ENCODE peak calls at places on chromosomes 6 and 20, in four cellular contexts. M is transverse colon, P is heart right ventricle, F is body of pancreas. J is an unnamed sample. For H3K27me3 and H3K4me1, the result is how much of the 10 kb centered on the place peaks cover.

GRCh38 chr6:160974304-160974771 is 17.2 kb upstream of the MAP3K4 start:
- DNase-seq in P (peak), F (peak), M (peak), J (no peak)

GRCh38 chr6:7110092-7110792 is 2.5 kb downstream of the RREB1 start:
- DNase-seq in F (no peak), P (no peak), M (no peak), J (no peak)

GRCh38 chr6:95693108-95693507 is 115.8 kb downstream of the MANEA start:
- DNase-seq in P (no peak), M (no peak), F (no peak), J (no peak)

GRCh38 chr20:40331699-40332098 is 357.3 kb downstream of the MAFB start:
- DNase-seq in M (peak), P (no peak), F (peak), J (no peak)

GRCh38 chr20:32547753-32548034 is 37.4 kb downstream of the NOL4L start:
- DNase-seq in P (no peak), M (no peak), F (no peak), J (no peak)

GRCh38 chr20:36808317-36809257 is 35.0 kb upstream of the DSN1 start:
- DNase-seq in M (peak), P (peak), F (peak), J (no peak)

GRCh38 chr6:51893356-51893755 is 194.1 kb downstream of the PKHD1 start:
- DNase-seq in P (no peak), M (no peak), F (no peak), J (no peak)

GRCh38 chr20:43355610-43356009 is 102.1 kb upstream of the SRSF6 start:
- DNase-seq in P (no peak), M (no peak), F (no peak), J (no peak)

GRCh38 chr6:31940256-31940664 is 5.6 kb upstream of the CFB start:
- DNase-seq in P (no peak), F (no peak), M (no peak), J (no peak)

GRCh38 chr6:128696651-128697391 is 176.4 kb upstream of the PTPRK start:
- DNase-seq in F (no peak), P (no peak), M (no peak), J (no peak)

GRCh38 chr6:131250121-131250520 is 114.9 kb downstream of the AKAP7 start:
- DNase-seq in P (peak), F (peak), M (peak), J (no peak)

GRCh38 chr6:137387365-137387764 is 106.8 kb downstream of the OLIG3 start:
- DNase-seq in M (no peak), P (no peak), F (no peak), J (no peak)

GRCh38 chr6:37994238-37994637 is 174.7 kb downstream of the ZFAND3 start:
- DNase-seq in F (no peak), P (no peak), M (no peak), J (no peak)

GRCh38 chr6:24445704-24446103 is 43.0 kb downstream of the MRS2 start:
- DNase-seq in M (no peak), P (no peak), F (no peak), J (no peak)

GRCh38 chr20:45701873-45702272 is at the start of gene WFDC13:
- DNase-seq in M (no peak), F (no peak), P (no peak), J (no peak)

GRCh38 chr20:38426006-38426405 is 9.1 kb downstream of the SNHG17 start:
- DNase-seq in F (no peak), M (no peak), P (no peak), J (no peak)

GRCh38 chr20:59163641-59164530 is at the start of gene ZNF831:
- DNase-seq in M (no peak), F (no peak), P (no peak), J (no peak)

GRCh38 chr6:32689531-32690505 is 23.4 kb upstream of the HLA-DQB1 start:
- DNase-seq in M (no peak), P (no peak), F (no peak), J (no peak)

GRCh38 chr6:128465368-128466343 is 54.7 kb downstream of the PTPRK start:
- DNase-seq in P (no peak), M (no peak), F (no peak), J (no peak)

GRCh38 chr20:50107796-50108331 is 5.1 kb downstream of the UBE2V1 start:
- DNase-seq in F (no peak), M (no peak), P (no peak), J (peak)

GRCh38 chr20:22757424-22758189 is 173.2 kb upstream of the FOXA2 start:
- DNase-seq in P (no peak), M (no peak), F (no peak), J (no peak)

GRCh38 chr6:131998255-131998982 is 47.2 kb upstream of the CCN2 start:
- DNase-seq in F (no peak), M (no peak), P (no peak), J (peak)

GRCh38 chr20:63041776-63042175 is 35.0 kb upstream of the BHLHE23 start:
- DNase-seq in M (no peak), P (no peak), F (no peak), J (no peak)

GRCh38 chr6:168095741-168096250 is 16.8 kb upstream of the FRMD1 start:
- DNase-seq in F (no peak), M (no peak), P (no peak), J (no peak)

GRCh38 chr20:59775221-59776055 is 158.0 kb downstream of the SYCP2 start:
- DNase-seq in F (no peak), P (no peak), M (no peak), J (peak)

GRCh38 chr20:9021699-9022098 is 47.2 kb upstream of the PLCB4 start:
- DNase-seq in P (no peak), M (no peak), F (no peak), J (no peak)

GRCh38 chr6:88983532-88983931 is 20.1 kb upstream of the RNGTT start:
- DNase-seq in F (peak), P (no peak), M (peak), J (no peak)

GRCh38 chr20:50323209-50323608 is 132.6 kb downstream of the CEBPB start:
- DNase-seq in P (no peak), F (no peak), M (peak), J (no peak)

GRCh38 chr6:225121-225721 is 67.1 kb upstream of the DUSP22 start:
- DNase-seq in F (no peak), P (no peak), M (no peak), J (peak)

GRCh38 chr6:101994521-101994920 is 601.0 kb downstream of the GRIK2 start:
- DNase-seq in F (no peak), P (no peak), M (no peak), J (no peak)

GRCh38 chr20:22686097-22686496 is 101.7 kb upstream of the FOXA2 start:
- DNase-seq in F (peak), M (peak), P (peak), J (no peak)

GRCh38 chr6:106715922-106716321 is 86.5 kb downstream of the QRSL1 start:
- DNase-seq in F (no peak), P (no peak), M (no peak), J (no peak)

GRCh38 chr6:140544431-140544830 is 1170.0 kb upstream of the CITED2 start:
- DNase-seq in F (no peak), M (no peak), P (no peak), J (no peak)

GRCh38 chr6:142842423-142843261 is 102.3 kb downstream of the HIVEP2 start:
- DNase-seq in P (no peak), M (no peak), F (no peak), J (no peak)

GRCh38 chr20:15673206-15673605 is 900.0 kb downstream of the KIF16B start:
- DNase-seq in M (no peak), F (no peak), P (no peak), J (no peak)

GRCh38 chr6:10166031-10166430 is 248.8 kb downstream of the TFAP2A start:
- DNase-seq in M (no peak), P (no peak), F (no peak), J (no peak)

GRCh38 chr20:45892049-45892816 is 1.1 kb downstream of the CTSA start:
- DNase-seq in M (peak), P (no peak), F (no peak), J (no peak)

GRCh38 chr20:7841967-7842301 is 98.3 kb downstream of the HAO1 start:
- DNase-seq in P (peak), F (no peak), M (no peak), J (peak)
- H3K27ac ChIP-seq in P (no peak), F (no peak), M (no peak), J (peak)

DNA sequence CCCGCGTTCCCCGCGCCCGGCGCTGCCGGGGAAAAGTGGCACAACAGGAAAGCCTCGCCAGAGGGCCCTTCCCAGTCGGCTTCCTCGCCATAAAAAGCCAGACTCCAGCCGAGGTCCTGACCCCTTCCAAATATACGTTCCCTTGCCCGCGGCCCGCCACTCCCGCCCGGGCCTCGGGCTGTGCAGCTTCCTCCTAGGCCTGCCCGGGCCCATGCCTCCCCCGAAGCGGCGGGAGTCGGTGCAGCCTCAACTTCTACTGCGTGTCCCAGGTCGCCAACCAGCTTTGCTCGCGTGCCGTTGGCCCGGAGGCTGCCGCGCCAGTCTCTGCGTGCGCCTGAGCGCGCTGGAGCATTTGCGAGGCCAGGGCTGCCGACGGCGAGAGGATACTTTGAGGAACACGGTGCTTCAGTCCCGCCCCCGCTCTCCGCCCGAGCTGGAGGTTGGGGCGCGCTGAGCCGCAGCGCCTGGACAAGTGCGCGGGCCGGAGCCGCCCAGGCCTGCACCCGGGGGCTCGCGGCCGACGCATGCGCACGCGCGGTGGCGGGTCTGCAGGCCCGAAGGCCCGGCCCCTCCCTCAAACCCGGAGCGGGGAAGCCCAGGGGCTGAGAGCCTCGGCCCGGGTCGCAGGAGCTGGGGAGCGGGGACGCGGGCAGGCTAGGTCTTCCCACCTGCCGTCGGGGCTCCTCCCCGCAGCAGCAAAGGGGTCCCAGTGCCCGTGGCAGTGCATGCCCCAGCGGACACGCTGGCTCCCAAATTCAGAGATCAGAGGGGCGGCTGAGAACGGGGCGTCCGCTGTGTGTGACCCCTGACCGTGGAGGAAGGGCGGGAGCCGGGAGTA is 10.2 kb downstream of the FOXC1 start:
- DNase-seq in F (no peak), M (no peak), P (no peak), J (no peak)
- H3K27me3 ChIP-seq in F (under half), M (half or more), P (half or more), J (under half)

DNA sequence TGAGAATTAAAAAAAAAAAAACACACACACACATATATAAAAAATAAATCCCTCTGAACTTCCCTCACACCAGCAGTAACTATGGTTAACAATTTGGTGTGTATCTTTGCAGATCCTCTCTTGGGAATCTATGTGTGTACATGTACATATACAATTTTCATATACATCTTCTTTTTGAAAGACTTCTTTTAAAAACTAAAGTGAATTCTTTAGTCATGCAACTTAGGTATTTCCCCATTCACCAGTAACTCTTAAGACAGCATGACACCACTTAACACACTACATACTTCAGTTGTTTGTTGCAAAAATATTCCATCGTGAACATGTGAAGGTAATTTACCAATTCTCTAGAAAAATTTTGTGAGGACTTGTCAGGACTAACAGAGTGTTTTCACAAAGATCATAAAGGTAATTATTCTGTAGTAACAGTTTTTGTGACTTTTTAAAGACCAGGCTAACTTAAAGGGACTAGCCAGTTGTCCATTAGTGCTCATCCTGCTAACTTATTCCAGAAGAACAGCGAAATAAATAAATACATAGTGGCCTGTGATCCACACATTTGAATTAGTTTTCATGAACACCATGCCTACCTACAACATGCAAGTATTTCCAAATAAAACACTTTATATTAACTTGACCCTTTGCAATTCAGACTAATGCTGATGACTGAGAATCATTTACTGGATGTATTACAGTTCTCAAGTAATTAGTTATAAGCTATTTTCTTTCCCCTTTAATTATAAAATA is 12.1 kb downstream of the RBM39 start:
- DNase-seq in M (no peak), P (no peak), F (no peak), J (no peak)
- H3K4me1 ChIP-seq in M (half or more), P (half or more), F (under half), J (under half)

GRCh38 chr20:5073154-5074049 is 46.4 kb downstream of the PCNA start:
- DNase-seq in F (peak), M (peak), P (peak), J (peak)
- H3K27ac ChIP-seq in F (peak), M (peak), P (peak), J (peak)

DNA sequence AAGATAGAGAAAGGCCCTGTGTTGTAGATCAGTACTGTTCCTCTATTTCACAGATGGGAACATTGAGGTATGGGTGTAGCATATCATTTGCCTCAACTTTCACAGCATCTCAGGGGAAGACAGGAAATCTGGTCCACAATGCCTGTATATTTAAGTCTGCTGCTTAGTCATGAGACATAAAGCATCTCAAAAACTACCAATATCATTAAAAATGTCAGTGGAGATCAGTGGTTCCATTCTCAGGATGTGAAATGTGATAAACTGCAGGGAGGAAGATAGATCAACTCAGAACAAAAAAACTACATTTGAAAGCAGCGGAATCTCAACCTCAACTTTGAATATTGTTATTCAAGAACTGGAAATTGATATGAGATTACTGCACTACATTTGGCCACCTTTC is 192.9 kb upstream of the PREP start:
- DNase-seq in P (no peak), F (no peak), M (no peak), J (no peak)
- H3K27me3 ChIP-seq in P (under half), F (under half), M (under half), J (under half)

DNA sequence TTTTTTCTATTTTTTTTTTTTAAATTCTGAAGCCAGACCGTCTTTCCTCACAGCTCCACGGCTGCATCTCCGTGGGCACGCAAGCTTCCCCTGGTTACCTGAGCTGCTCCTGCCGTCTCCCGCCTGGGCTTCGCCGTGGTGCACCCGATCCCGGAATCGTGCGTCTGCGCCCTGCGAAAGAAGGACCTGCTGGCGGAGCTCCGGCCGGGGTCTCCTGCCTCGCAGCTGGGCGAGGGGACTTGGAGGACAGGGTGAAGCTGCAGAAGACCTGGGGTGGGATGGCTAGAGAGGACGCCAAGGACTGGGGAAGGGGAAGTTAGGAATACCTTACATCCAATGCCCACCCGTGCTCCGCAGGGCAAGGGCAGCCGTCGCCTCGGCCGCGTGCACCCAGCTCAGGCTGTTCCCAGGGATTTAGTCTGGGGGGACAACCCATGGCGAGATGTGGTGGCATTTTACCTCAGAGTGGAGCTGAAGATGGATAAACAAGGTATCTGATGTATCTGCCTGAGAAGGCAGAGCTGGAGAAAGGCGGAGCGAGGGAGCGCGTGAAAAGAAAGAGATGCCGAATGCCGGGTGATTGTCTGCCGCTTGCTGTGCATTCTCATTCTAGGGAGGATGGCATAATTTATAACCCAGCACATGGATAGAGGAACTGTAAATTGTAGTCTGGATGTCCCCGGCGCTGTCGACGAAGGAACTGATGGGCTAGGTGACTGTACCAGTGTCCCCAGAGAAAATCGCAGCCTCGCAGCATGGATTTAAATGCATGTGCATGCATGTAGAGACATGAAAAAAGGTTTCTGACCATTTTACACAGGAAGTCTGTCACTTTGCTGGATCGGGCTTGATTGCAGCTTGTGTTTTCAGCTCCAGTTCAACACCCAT is 150.0 kb downstream of the PRL start:
- DNase-seq in M (no peak), P (peak), F (no peak), J (no peak)
- H3K4me1 ChIP-seq in M (under half), P (half or more), F (under half), J (under half)

J was measured in ascending aorta.